ENCODE peak calls at places on chromosomes 12 and 14, in ten cellular contexts. N is RCC 7860; G is substantia nigra; X is AG10803; Z is GM19239; L is fibroblast of villous mesenchyme; E is aorta; U is T-helper 17 cell; O is stimulated activated CD4-positive, alpha-beta T cell treated with anti-CD3 and anti-CD28 coated beads, Interleukin-2, amount 100 ng/mL, for 4 hours; R is frontal cortex. T is an unnamed sample.

GRCh38 chr12:39912211-39912980 is 193.5 kb downstream of the SLC2A13 start:
- DNase-seq in N (no peak), G (peak), X (no peak), Z (no peak), L (no peak), E (no peak), U (no peak), O (no peak), R (no peak), T (no peak)

GRCh38 chr12:89344862-89345202 is 7.5 kb downstream of the DUSP6 start:
- DNase-seq in N (no peak), G (no peak), X (no peak), Z (no peak), L (no peak), E (no peak), U (no peak), O (no peak), R (no peak), T (no peak)

GRCh38 chr12:94372379-94372930 is 87.2 kb downstream of the CEP83 start:
- DNase-seq in N (no peak), G (no peak), X (no peak), Z (peak), L (no peak), E (no peak), U (no peak), O (no peak), R (no peak), T (no peak)

GRCh38 chr12:23906329-23906728 is 43.1 kb downstream of the SOX5 start:
- DNase-seq in N (no peak), G (peak), X (peak), Z (no peak), L (no peak), E (no peak), U (no peak), O (no peak), R (no peak), T (no peak)

GRCh38 chr14:76331328-76332011 is 44.5 kb upstream of the ESRRB start:
- DNase-seq in N (no peak), G (no peak), X (no peak), Z (no peak), L (no peak), E (no peak), U (no peak), O (no peak), R (no peak), T (no peak)

GRCh38 chr12:95417372-95417771 is 56.6 kb upstream of the METAP2 start:
- DNase-seq in N (no peak), G (no peak), X (peak), Z (no peak), L (no peak), E (no peak), U (no peak), O (no peak), R (no peak), T (no peak)

GRCh38 chr14:104195854-104196253 is 57.5 kb downstream of the KIF26A start:
- DNase-seq in N (no peak), G (no peak), X (no peak), Z (no peak), L (no peak), E (no peak), U (no peak), O (no peak), R (no peak), T (no peak)

GRCh38 chr14:69625299-69626131 is 14.1 kb downstream of the SUSD6 start:
- DNase-seq in N (no peak), G (peak), X (peak), Z (no peak), L (peak), E (peak), U (peak), O (peak), R (no peak), T (no peak)

GRCh38 chr12:132153501-132154340 is 9.5 kb downstream of the NOC4L start:
- DNase-seq in N (peak), G (peak), X (peak), Z (peak), L (peak), E (peak), U (peak), O (peak), R (peak), T (peak)

GRCh38 chr12:16003460-16003859 is 92.3 kb downstream of the DERA start:
- DNase-seq in N (no peak), G (no peak), X (no peak), Z (no peak), L (no peak), E (no peak), U (no peak), O (no peak), R (no peak), T (no peak)

GRCh38 chr12:45122776-45123380 is 72.0 kb upstream of the DBX2 start:
- DNase-seq in N (no peak), G (no peak), X (peak), Z (no peak), L (peak), E (no peak), U (no peak), O (no peak), R (peak), T (no peak)

GRCh38 chr12:76083761-76084276 is 666 bp downstream of the NAP1L1 start:
- DNase-seq in N (peak), G (peak), X (peak), Z (peak), L (peak), E (peak), U (peak), O (peak), R (peak), T (peak)